ENCODE peak calls at places on chromosomes 5 and 9, in ten cellular contexts. One of them, this sample, is unnamed. For H3K9me3, the result is how much of the 10 kb centered on the place peaks cover.

GRCh38 chr5:58543723-58544122 is 39.2 kb upstream of the RAB3C start:
- DNase-seq in transverse colon: no peak
- DNase-seq in breast epithelium: no peak
- DNase-seq in HCT116: no peak
- DNase-seq in spleen: no peak
- DNase-seq in stomach: no peak
- DNase-seq in endothelial cell of umbilical vein: no peak
- DNase-seq in suprapubic skin: no peak
- DNase-seq in SK-N-SH: no peak
- DNase-seq in sigmoid colon: no peak
- DNase-seq in this sample: no peak

GRCh38 chr9:137187386-137187785 is 974 bp downstream of the ANAPC2 start:
- DNase-seq in sigmoid colon: no peak
- DNase-seq in breast epithelium: no peak
- DNase-seq in transverse colon: no peak
- DNase-seq in endothelial cell of umbilical vein: no peak
- DNase-seq in stomach: no peak
- DNase-seq in SK-N-SH: no peak
- DNase-seq in HCT116: no peak
- DNase-seq in spleen: no peak
- DNase-seq in suprapubic skin: no peak
- DNase-seq in this sample: no peak

GRCh38 chr5:146699729-146700430 is 178.7 kb downstream of the PPP2R2B start:
- DNase-seq in suprapubic skin: no peak
- DNase-seq in endothelial cell of umbilical vein: no peak
- DNase-seq in sigmoid colon: no peak
- DNase-seq in SK-N-SH: no peak
- DNase-seq in stomach: no peak
- DNase-seq in transverse colon: no peak
- DNase-seq in HCT116: no peak
- DNase-seq in breast epithelium: no peak
- DNase-seq in spleen: no peak
- DNase-seq in this sample: no peak

GRCh38 chr9:114261987-114262386 is 60.9 kb upstream of the ORM1 start:
- DNase-seq in HCT116: no peak
- DNase-seq in sigmoid colon: no peak
- DNase-seq in transverse colon: no peak
- DNase-seq in suprapubic skin: no peak
- DNase-seq in stomach: no peak
- DNase-seq in SK-N-SH: no peak
- DNase-seq in spleen: no peak
- DNase-seq in breast epithelium: no peak
- DNase-seq in endothelial cell of umbilical vein: no peak
- DNase-seq in this sample: no peak

GRCh38 chr5:143707797-143708196 is 104.2 kb upstream of the HMHB1 start:
- DNase-seq in SK-N-SH: no peak
- DNase-seq in endothelial cell of umbilical vein: no peak
- DNase-seq in suprapubic skin: no peak
- DNase-seq in breast epithelium: no peak
- DNase-seq in transverse colon: no peak
- DNase-seq in spleen: no peak
- DNase-seq in stomach: no peak
- DNase-seq in HCT116: no peak
- DNase-seq in sigmoid colon: no peak
- DNase-seq in this sample: no peak

GRCh38 chr5:65262590-65263189 is 219.0 kb downstream of the ADAMTS6 start:
- DNase-seq in transverse colon: no peak
- DNase-seq in sigmoid colon: no peak
- DNase-seq in spleen: no peak
- DNase-seq in HCT116: no peak
- DNase-seq in breast epithelium: no peak
- DNase-seq in suprapubic skin: no peak
- DNase-seq in endothelial cell of umbilical vein: peak
- DNase-seq in SK-N-SH: no peak
- DNase-seq in stomach: no peak
- DNase-seq in this sample: no peak

GRCh38 chr9:118029425-118029824 is 325.2 kb downstream of the TLR4 start:
- DNase-seq in SK-N-SH: no peak
- DNase-seq in spleen: no peak
- DNase-seq in HCT116: no peak
- DNase-seq in sigmoid colon: no peak
- DNase-seq in suprapubic skin: no peak
- DNase-seq in stomach: no peak
- DNase-seq in transverse colon: no peak
- DNase-seq in breast epithelium: no peak
- DNase-seq in endothelial cell of umbilical vein: no peak
- DNase-seq in this sample: no peak

GRCh38 chr5:26009742-26010141 is 1028.6 kb downstream of the CDH9 start:
- DNase-seq in stomach: no peak
- DNase-seq in suprapubic skin: no peak
- DNase-seq in HCT116: no peak
- DNase-seq in sigmoid colon: no peak
- DNase-seq in SK-N-SH: no peak
- DNase-seq in breast epithelium: no peak
- DNase-seq in spleen: no peak
- DNase-seq in transverse colon: no peak
- DNase-seq in endothelial cell of umbilical vein: no peak
- DNase-seq in this sample: no peak

GRCh38 chr9:82490019-82490499 is 501.5 kb downstream of the SPATA31D1 start:
- DNase-seq in spleen: no peak
- DNase-seq in SK-N-SH: no peak
- DNase-seq in sigmoid colon: no peak
- DNase-seq in endothelial cell of umbilical vein: no peak
- DNase-seq in transverse colon: no peak
- DNase-seq in stomach: no peak
- DNase-seq in breast epithelium: no peak
- DNase-seq in HCT116: no peak
- DNase-seq in suprapubic skin: no peak
- DNase-seq in this sample: no peak

GRCh38 chr5:132679717-132680380 is 6.1 kb downstream of the IL4 start:
- DNase-seq in SK-N-SH: no peak
- DNase-seq in sigmoid colon: no peak
- DNase-seq in transverse colon: no peak
- DNase-seq in endothelial cell of umbilical vein: no peak
- DNase-seq in spleen: peak
- DNase-seq in suprapubic skin: no peak
- DNase-seq in breast epithelium: no peak
- DNase-seq in stomach: no peak
- DNase-seq in HCT116: no peak
- DNase-seq in this sample: no peak

DNA sequence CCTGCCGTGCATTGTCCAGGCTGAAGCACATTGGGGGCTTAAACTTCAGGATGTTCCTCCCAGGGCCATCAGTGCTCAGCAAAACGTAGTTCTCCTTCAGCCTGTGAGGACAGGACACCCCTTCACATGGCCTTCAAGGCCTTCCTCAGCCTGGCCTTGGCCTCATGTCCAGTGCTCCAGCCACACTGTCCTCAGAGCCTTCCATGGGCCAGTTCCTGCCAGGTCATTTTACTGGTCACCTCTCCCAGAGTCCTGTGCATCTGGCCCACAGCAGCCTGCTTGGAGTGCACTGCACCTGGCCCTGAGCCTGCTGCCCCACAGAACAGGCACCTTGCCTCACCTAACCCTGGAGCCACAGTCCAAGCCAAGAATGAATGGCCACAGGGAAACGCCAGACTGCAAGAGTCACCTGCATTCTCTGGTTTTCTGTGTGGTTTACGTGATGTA is 8.7 kb downstream of the HNRNPAB start:
- DNase-seq in breast epithelium: no peak
- DNase-seq in stomach: no peak
- DNase-seq in suprapubic skin: no peak
- DNase-seq in SK-N-SH: no peak
- DNase-seq in endothelial cell of umbilical vein: no peak
- DNase-seq in spleen: peak
- DNase-seq in transverse colon: no peak
- DNase-seq in HCT116: no peak
- DNase-seq in sigmoid colon: no peak
- DNase-seq in this sample: no peak
- TF ChIP-seq POLR2AphosphoS5 in breast epithelium: no peak
- TF ChIP-seq POLR2AphosphoS5 in stomach: no peak
- TF ChIP-seq POLR2AphosphoS5 in suprapubic skin: no peak
- TF ChIP-seq POLR2AphosphoS5 in SK-N-SH: peak
- TF ChIP-seq POLR2AphosphoS5 in endothelial cell of umbilical vein: no peak
- TF ChIP-seq POLR2AphosphoS5 in spleen: peak
- TF ChIP-seq POLR2AphosphoS5 in transverse colon: peak
- TF ChIP-seq POLR2AphosphoS5 in HCT116: peak
- TF ChIP-seq POLR2AphosphoS5 in sigmoid colon: peak
- TF ChIP-seq POLR2AphosphoS5 in this sample: no peak

DNA sequence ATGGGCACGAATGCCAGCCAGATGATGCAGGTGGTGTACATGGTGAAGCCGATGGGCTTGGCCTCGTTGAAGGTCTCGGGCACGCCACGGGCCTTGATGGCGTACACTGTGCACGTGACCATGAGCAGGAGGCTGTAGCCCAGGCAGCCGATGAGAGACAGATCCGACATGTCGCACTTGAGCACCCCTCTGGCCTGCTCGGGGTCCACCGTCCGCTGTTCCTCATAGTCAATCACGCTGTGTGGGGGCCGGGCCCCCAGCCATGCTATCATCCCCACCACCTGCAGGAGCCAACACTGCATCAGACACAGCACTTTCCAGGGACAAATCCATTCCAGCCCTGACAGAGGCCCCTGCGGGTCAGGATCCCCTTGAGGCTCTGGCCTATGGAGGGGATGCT is 12.2 kb downstream of the GRM6 start:
- DNase-seq in transverse colon: no peak
- DNase-seq in suprapubic skin: no peak
- DNase-seq in sigmoid colon: no peak
- DNase-seq in endothelial cell of umbilical vein: no peak
- DNase-seq in breast epithelium: no peak
- DNase-seq in stomach: no peak
- DNase-seq in spleen: peak
- DNase-seq in SK-N-SH: no peak
- DNase-seq in HCT116: no peak
- DNase-seq in this sample: peak
- H3K9me3 ChIP-seq in transverse colon: half or more
- H3K9me3 ChIP-seq in suprapubic skin: under half
- H3K9me3 ChIP-seq in sigmoid colon: half or more
- H3K9me3 ChIP-seq in endothelial cell of umbilical vein: under half
- H3K9me3 ChIP-seq in breast epithelium: half or more
- H3K9me3 ChIP-seq in stomach: half or more
- H3K9me3 ChIP-seq in spleen: under half
- H3K9me3 ChIP-seq in SK-N-SH: under half
- H3K9me3 ChIP-seq in HCT116: under half
- H3K9me3 ChIP-seq in this sample: half or more

GRCh38 chr5:126594676-126595485 is at the start of gene ALDH7A1:
- DNase-seq in endothelial cell of umbilical vein: peak
- DNase-seq in suprapubic skin: peak
- DNase-seq in transverse colon: peak
- DNase-seq in stomach: peak
- DNase-seq in HCT116: peak
- DNase-seq in breast epithelium: peak
- DNase-seq in spleen: peak
- DNase-seq in SK-N-SH: peak
- DNase-seq in sigmoid colon: peak
- DNase-seq in this sample: peak
- TF ChIP-seq POLR2AphosphoS5 in endothelial cell of umbilical vein: peak
- TF ChIP-seq POLR2AphosphoS5 in suprapubic skin: no peak
- TF ChIP-seq POLR2AphosphoS5 in transverse colon: peak
- TF ChIP-seq POLR2AphosphoS5 in stomach: no peak
- TF ChIP-seq POLR2AphosphoS5 in HCT116: peak
- TF ChIP-seq POLR2AphosphoS5 in breast epithelium: peak
- TF ChIP-seq POLR2AphosphoS5 in spleen: peak
- TF ChIP-seq POLR2AphosphoS5 in SK-N-SH: peak
- TF ChIP-seq POLR2AphosphoS5 in sigmoid colon: peak
- TF ChIP-seq POLR2AphosphoS5 in this sample: peak

GRCh38 chr9:123111427-123111826 is 78.0 kb downstream of the GPR21 start:
- DNase-seq in suprapubic skin: no peak
- DNase-seq in stomach: peak
- DNase-seq in breast epithelium: no peak
- DNase-seq in HCT116: no peak
- DNase-seq in sigmoid colon: no peak
- DNase-seq in SK-N-SH: no peak
- DNase-seq in transverse colon: no peak
- DNase-seq in endothelial cell of umbilical vein: peak
- DNase-seq in spleen: no peak
- DNase-seq in this sample: no peak

GRCh38 chr9:123113185-123113584 is 79.7 kb downstream of the GPR21 start:
- DNase-seq in breast epithelium: no peak
- DNase-seq in suprapubic skin: no peak
- DNase-seq in sigmoid colon: no peak
- DNase-seq in transverse colon: no peak
- DNase-seq in spleen: no peak
- DNase-seq in SK-N-SH: peak
- DNase-seq in HCT116: no peak
- DNase-seq in stomach: no peak
- DNase-seq in endothelial cell of umbilical vein: no peak
- DNase-seq in this sample: no peak

GRCh38 chr9:123111977-123112869 is 78.8 kb downstream of the GPR21 start:
- DNase-seq in SK-N-SH: no peak
- DNase-seq in stomach: peak
- DNase-seq in transverse colon: no peak
- DNase-seq in endothelial cell of umbilical vein: no peak
- DNase-seq in sigmoid colon: no peak
- DNase-seq in breast epithelium: no peak
- DNase-seq in suprapubic skin: no peak
- DNase-seq in HCT116: no peak
- DNase-seq in spleen: peak
- DNase-seq in this sample: no peak

GRCh38 chr9:123119566-123119965 is 86.1 kb downstream of the GPR21 start:
- DNase-seq in transverse colon: no peak
- DNase-seq in suprapubic skin: no peak
- DNase-seq in sigmoid colon: no peak
- DNase-seq in spleen: no peak
- DNase-seq in endothelial cell of umbilical vein: no peak
- DNase-seq in breast epithelium: no peak
- DNase-seq in SK-N-SH: no peak
- DNase-seq in HCT116: no peak
- DNase-seq in stomach: no peak
- DNase-seq in this sample: no peak

GRCh38 chr9:123115146-123115913 is 81.9 kb downstream of the GPR21 start:
- DNase-seq in endothelial cell of umbilical vein: no peak
- DNase-seq in breast epithelium: no peak
- DNase-seq in SK-N-SH: no peak
- DNase-seq in sigmoid colon: no peak
- DNase-seq in HCT116: no peak
- DNase-seq in suprapubic skin: no peak
- DNase-seq in spleen: no peak
- DNase-seq in stomach: no peak
- DNase-seq in transverse colon: no peak
- DNase-seq in this sample: no peak
- H3K9me3 ChIP-seq in endothelial cell of umbilical vein: under half
- H3K9me3 ChIP-seq in breast epithelium: under half
- H3K9me3 ChIP-seq in SK-N-SH: under half
- H3K9me3 ChIP-seq in sigmoid colon: under half
- H3K9me3 ChIP-seq in HCT116: under half
- H3K9me3 ChIP-seq in suprapubic skin: under half
- H3K9me3 ChIP-seq in spleen: under half
- H3K9me3 ChIP-seq in stomach: under half
- H3K9me3 ChIP-seq in transverse colon: under half
- H3K9me3 ChIP-seq in this sample: under half

DNA sequence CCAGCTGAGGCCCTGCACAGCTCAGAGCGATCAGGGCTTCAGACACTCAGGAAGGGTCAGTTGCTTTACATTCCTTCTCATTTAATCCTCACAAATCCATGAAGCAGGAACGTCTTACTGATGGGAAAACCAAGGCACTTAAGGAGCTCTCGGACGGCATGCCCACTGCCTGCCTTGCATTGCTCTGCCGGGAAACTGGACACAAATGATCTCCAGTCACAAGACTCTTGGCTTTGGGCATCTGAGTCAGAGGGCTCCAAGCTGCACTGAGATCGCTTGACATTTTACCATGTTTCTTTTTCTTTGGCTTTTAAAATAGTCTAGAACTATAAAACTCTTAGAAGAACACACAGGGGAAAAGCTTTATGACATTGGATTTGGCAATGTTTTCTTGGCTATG is 43.6 kb upstream of the HRH2 start:
- DNase-seq in SK-N-SH: no peak
- DNase-seq in breast epithelium: no peak
- DNase-seq in sigmoid colon: no peak
- DNase-seq in suprapubic skin: no peak
- DNase-seq in endothelial cell of umbilical vein: no peak
- DNase-seq in spleen: no peak
- DNase-seq in transverse colon: no peak
- DNase-seq in HCT116: no peak
- DNase-seq in stomach: no peak
- DNase-seq in this sample: no peak
- TF ChIP-seq POLR2AphosphoS5 in SK-N-SH: no peak
- TF ChIP-seq POLR2AphosphoS5 in breast epithelium: no peak
- TF ChIP-seq POLR2AphosphoS5 in sigmoid colon: no peak
- TF ChIP-seq POLR2AphosphoS5 in suprapubic skin: no peak
- TF ChIP-seq POLR2AphosphoS5 in endothelial cell of umbilical vein: no peak
- TF ChIP-seq POLR2AphosphoS5 in spleen: no peak
- TF ChIP-seq POLR2AphosphoS5 in transverse colon: no peak
- TF ChIP-seq POLR2AphosphoS5 in HCT116: no peak
- TF ChIP-seq POLR2AphosphoS5 in stomach: no peak
- TF ChIP-seq POLR2AphosphoS5 in this sample: no peak

This sample was measured in upper lobe of left lung.